ENCODE peak calls at places on chromosomes 3 and 15, in four cellular contexts. One of them, this sample, is unnamed.

GRCh38 chr15:40762919-40763800 is 708 bp upstream of the GCHFR start:
- DNase-seq in SK-N-SH: peak
- DNase-seq in sigmoid colon: peak
- DNase-seq in Karpas-422: peak
- DNase-seq in this sample: peak

GRCh38 chr15:77634266-77634962 is 1.7 kb upstream of the LINGO1 start:
- DNase-seq in SK-N-SH: peak
- DNase-seq in Karpas-422: peak
- DNase-seq in sigmoid colon: peak
- DNase-seq in this sample: peak

GRCh38 chr3:188262913-188263683 is 109.1 kb downstream of the LPP start:
- DNase-seq in sigmoid colon: no peak
- DNase-seq in Karpas-422: no peak
- DNase-seq in SK-N-SH: no peak
- DNase-seq in this sample: no peak

GRCh38 chr3:51371943-51372557 is 13.0 kb upstream of the MANF start:
- DNase-seq in SK-N-SH: peak
- DNase-seq in sigmoid colon: no peak
- DNase-seq in Karpas-422: peak
- DNase-seq in this sample: peak

GRCh38 chr3:38313685-38314084 is 31.6 kb downstream of the SLC22A14 start:
- DNase-seq in SK-N-SH: no peak
- DNase-seq in Karpas-422: no peak
- DNase-seq in sigmoid colon: no peak
- DNase-seq in this sample: peak

GRCh38 chr15:98648654-98649537 is 557 bp downstream of the IGF1R start:
- DNase-seq in SK-N-SH: peak
- DNase-seq in Karpas-422: no peak
- DNase-seq in sigmoid colon: peak
- DNase-seq in this sample: peak

GRCh38 chr3:32215185-32215584 is 23.3 kb upstream of the CMTM8 start:
- DNase-seq in Karpas-422: no peak
- DNase-seq in SK-N-SH: no peak
- DNase-seq in sigmoid colon: no peak
- DNase-seq in this sample: no peak

GRCh38 chr15:74381481-74381880 is 14.0 kb upstream of the CYP11A1 start:
- DNase-seq in Karpas-422: no peak
- DNase-seq in SK-N-SH: no peak
- DNase-seq in sigmoid colon: no peak
- DNase-seq in this sample: no peak

GRCh38 chr15:31932581-31932980 is 97.7 kb upstream of the CHRNA7 start:
- DNase-seq in sigmoid colon: no peak
- DNase-seq in Karpas-422: no peak
- DNase-seq in SK-N-SH: no peak
- DNase-seq in this sample: no peak

GRCh38 chr3:16173696-16174355 is 654 bp upstream of the GALNT15 start:
- DNase-seq in Karpas-422: no peak
- DNase-seq in sigmoid colon: no peak
- DNase-seq in SK-N-SH: no peak
- DNase-seq in this sample: no peak

GRCh38 chr15:56798639-56799038 is 65.3 kb upstream of the ZNF280D start:
- DNase-seq in Karpas-422: no peak
- DNase-seq in SK-N-SH: no peak
- DNase-seq in sigmoid colon: no peak
- DNase-seq in this sample: no peak

GRCh38 chr15:66701422-66702034 is 508 bp upstream of the SMAD6 start:
- DNase-seq in SK-N-SH: peak
- DNase-seq in Karpas-422: peak
- DNase-seq in sigmoid colon: peak
- DNase-seq in this sample: no peak

GRCh38 chr3:42036483-42036823 is 54.7 kb upstream of the TRAK1 start:
- DNase-seq in Karpas-422: no peak
- DNase-seq in sigmoid colon: peak
- DNase-seq in SK-N-SH: peak
- DNase-seq in this sample: no peak

GRCh38 chr15:76346666-76347506 is 10.3 kb downstream of the ISL2 start:
- DNase-seq in Karpas-422: no peak
- DNase-seq in SK-N-SH: peak
- DNase-seq in sigmoid colon: peak
- DNase-seq in this sample: peak

GRCh38 chr3:8970971-8971589 is 7.8 kb upstream of the RAD18 start:
- DNase-seq in Karpas-422: peak
- DNase-seq in SK-N-SH: peak
- DNase-seq in sigmoid colon: no peak
- DNase-seq in this sample: no peak

GRCh38 chr15:96342143-96342466 is 11.6 kb downstream of the NR2F2 start:
- DNase-seq in sigmoid colon: no peak
- DNase-seq in SK-N-SH: no peak
- DNase-seq in Karpas-422: no peak
- DNase-seq in this sample: no peak
- H3K4me3 ChIP-seq in sigmoid colon: peak
- H3K4me3 ChIP-seq in SK-N-SH: no peak
- H3K4me3 ChIP-seq in Karpas-422: no peak
- H3K4me3 ChIP-seq in this sample: no peak

DNA sequence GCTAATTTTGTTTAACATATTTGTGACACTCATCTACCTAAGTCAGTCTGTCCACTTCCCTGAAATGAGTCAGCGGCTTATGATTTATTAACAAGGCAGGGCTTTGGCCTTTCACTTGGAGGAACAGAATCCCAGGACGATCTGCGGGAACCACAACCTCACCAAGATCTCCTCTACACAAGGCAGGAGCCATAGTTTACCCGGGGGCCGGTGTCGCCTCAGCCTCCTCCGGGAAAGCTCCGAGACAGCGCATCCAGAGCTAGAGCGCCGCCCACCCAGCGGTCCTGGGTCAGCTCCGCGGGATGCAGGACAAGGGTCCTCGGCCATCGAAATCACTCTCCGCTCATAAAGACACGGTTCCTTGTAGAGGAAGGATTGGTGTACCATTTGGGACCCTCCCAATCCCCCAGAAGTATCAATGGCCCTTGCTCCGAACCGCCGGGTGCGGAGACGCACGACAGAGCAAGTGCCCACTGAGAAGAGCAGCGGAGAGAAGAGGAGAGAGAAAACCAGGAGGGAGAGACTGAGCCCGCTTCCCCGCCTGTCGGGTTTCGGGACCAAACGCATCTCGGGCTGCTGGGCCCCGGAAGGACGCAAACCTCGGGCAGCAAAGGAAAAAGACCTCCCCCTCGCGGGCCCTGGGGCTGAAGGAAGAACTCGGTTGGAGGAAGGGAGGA is 13.1 kb upstream of the ALCAM start:
- DNase-seq in Karpas-422: no peak
- DNase-seq in sigmoid colon: no peak
- DNase-seq in SK-N-SH: no peak
- DNase-seq in this sample: peak
- H3K4me3 ChIP-seq in Karpas-422: no peak
- H3K4me3 ChIP-seq in sigmoid colon: peak
- H3K4me3 ChIP-seq in SK-N-SH: no peak
- H3K4me3 ChIP-seq in this sample: peak

GRCh38 chr3:71310595-71311319 is 272.8 kb downstream of the FOXP1 start:
- DNase-seq in Karpas-422: no peak
- DNase-seq in sigmoid colon: peak
- DNase-seq in SK-N-SH: peak
- DNase-seq in this sample: peak
- H3K4me3 ChIP-seq in Karpas-422: no peak
- H3K4me3 ChIP-seq in sigmoid colon: peak
- H3K4me3 ChIP-seq in SK-N-SH: no peak
- H3K4me3 ChIP-seq in this sample: no peak

GRCh38 chr3:5187920-5188418 is 462 bp downstream of the EDEM1 start:
- DNase-seq in SK-N-SH: peak
- DNase-seq in Karpas-422: peak
- DNase-seq in sigmoid colon: peak
- DNase-seq in this sample: peak

GRCh38 chr3:5191555-5192304 is 4.2 kb downstream of the EDEM1 start:
- DNase-seq in SK-N-SH: no peak
- DNase-seq in Karpas-422: no peak
- DNase-seq in sigmoid colon: no peak
- DNase-seq in this sample: no peak

GRCh38 chr3:5192568-5193319 is 5.2 kb downstream of the EDEM1 start:
- DNase-seq in sigmoid colon: no peak
- DNase-seq in Karpas-422: no peak
- DNase-seq in SK-N-SH: no peak
- DNase-seq in this sample: no peak

GRCh38 chr3:5188419-5189405 is 1.2 kb downstream of the EDEM1 start:
- DNase-seq in sigmoid colon: no peak
- DNase-seq in Karpas-422: peak
- DNase-seq in SK-N-SH: peak
- DNase-seq in this sample: peak

DNA sequence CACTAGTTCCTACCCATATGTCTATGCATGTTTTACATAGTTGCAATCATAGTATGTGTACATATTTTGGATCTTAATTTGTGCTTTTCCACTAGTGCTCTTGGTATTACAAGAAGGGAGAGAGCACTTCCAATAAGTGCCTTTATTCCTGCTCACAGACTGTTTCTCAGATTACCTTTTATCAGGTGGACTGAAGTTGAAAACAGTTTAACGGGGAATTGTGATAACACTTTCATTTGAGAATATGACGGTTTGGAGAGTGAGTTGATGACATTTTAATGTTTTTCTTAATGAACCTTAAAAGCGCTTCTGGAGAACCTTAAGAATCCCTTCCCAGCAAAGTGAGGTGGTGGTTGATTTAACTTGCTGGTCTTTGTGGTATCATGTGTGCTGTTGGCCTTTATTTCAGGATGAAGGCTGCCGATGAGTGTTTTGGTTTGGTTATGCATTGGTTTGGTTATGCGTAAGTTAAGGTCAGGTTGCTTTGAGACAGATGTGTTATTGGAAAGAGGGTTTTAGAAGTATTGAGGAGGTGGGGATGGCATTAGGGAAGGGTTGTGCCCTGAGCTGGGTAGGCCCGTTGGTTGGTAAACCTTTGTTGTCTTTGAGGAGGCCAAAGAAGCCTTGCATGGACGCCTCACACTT is 2.8 kb downstream of the EDEM1 start:
- DNase-seq in sigmoid colon: no peak
- DNase-seq in SK-N-SH: no peak
- DNase-seq in Karpas-422: no peak
- DNase-seq in this sample: no peak
- H3K4me3 ChIP-seq in sigmoid colon: no peak
- H3K4me3 ChIP-seq in SK-N-SH: peak
- H3K4me3 ChIP-seq in Karpas-422: peak
- H3K4me3 ChIP-seq in this sample: no peak

DNA sequence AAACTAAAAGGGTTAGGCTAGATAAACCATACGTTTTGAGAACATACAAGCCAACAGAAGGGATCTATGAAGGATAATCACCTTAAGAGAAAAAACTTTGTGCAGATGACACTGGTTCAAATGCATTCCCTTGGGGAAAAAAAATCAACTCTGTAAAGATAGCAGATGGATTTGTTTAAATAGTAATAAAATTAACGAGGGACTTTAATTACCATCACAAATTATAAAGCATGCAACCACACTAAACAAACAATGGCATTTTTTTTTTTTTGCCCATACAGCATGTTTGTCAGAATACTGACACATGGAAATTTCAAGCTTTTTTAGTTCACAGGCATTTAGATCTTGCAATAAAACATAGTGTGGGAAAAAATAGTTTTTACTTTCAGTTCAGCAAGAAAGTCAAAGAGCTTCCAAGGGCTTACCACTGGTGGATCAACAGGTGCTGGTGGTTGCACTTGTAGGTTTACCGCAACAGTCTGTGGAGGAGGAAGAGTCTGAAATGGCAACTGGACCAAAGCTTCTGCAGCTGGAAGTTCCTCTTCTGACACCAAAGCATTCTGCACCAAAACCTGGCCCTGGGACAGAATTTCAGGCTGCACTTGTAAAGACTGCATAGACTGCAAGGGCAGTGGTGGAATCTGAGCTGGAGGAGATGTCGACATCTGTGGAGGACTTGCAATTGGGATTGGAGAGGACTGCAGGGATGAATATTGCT is 53.1 kb downstream of the PHC3 start:
- DNase-seq in SK-N-SH: no peak
- DNase-seq in sigmoid colon: no peak
- DNase-seq in Karpas-422: peak
- DNase-seq in this sample: no peak
- H3K4me3 ChIP-seq in SK-N-SH: no peak
- H3K4me3 ChIP-seq in sigmoid colon: no peak
- H3K4me3 ChIP-seq in Karpas-422: peak
- H3K4me3 ChIP-seq in this sample: no peak

GRCh38 chr15:69015591-69015990 is 1.1 kb downstream of the NOX5 start:
- DNase-seq in sigmoid colon: no peak
- DNase-seq in SK-N-SH: no peak
- DNase-seq in Karpas-422: no peak
- DNase-seq in this sample: no peak
- H3K4me3 ChIP-seq in sigmoid colon: no peak
- H3K4me3 ChIP-seq in SK-N-SH: no peak
- H3K4me3 ChIP-seq in Karpas-422: no peak
- H3K4me3 ChIP-seq in this sample: no peak

This sample was measured in H7.